ENCODE peak calls at places on chromosomes 11 and 22, in ten cellular contexts. R, U, K, G, I, T, X, L, F and Q are unnamed samples.

GRCh38 chr11:134654161-134654915 is 242.3 kb upstream of the B3GAT1 start:
- DNase-seq in K (no peak), R (no peak), L (no peak), T (no peak), U (no peak), X (no peak), F (no peak), G (no peak), I (no peak), Q (peak; percentile 8)

GRCh38 chr22:30778261-30778660 is 83.6 kb downstream of the OSBP2 start:
- DNase-seq in F (no peak), K (no peak), X (no peak), U (no peak), I (no peak), L (no peak), G (no peak), R (no peak), T (no peak), Q (no peak)

GRCh38 chr11:62505784-62506145 is 40.8 kb downstream of the AHNAK start:
- DNase-seq in F (no peak), K (peak; percentile 11), T (no peak), L (no peak), X (no peak), R (no peak), U (no peak), G (no peak), I (no peak), Q (peak; percentile 22)

GRCh38 chr11:122850076-122850631 is 11.9 kb downstream of the CRTAM start:
- DNase-seq in G (no peak), I (peak; percentile 8), U (peak; percentile 10), T (no peak), F (no peak), L (peak; percentile 22), R (no peak), X (peak; percentile 45), K (no peak), Q (peak; percentile 45)

GRCh38 chr11:128904303-128904871 is 13.2 kb downstream of the KCNJ5 start:
- DNase-seq in K (no peak), U (no peak), X (no peak), F (no peak), T (no peak), R (no peak), I (no peak), L (no peak), G (no peak), Q (no peak)

GRCh38 chr11:60777106-60777505 is 8.0 kb upstream of the MS4A10 start:
- DNase-seq in L (no peak), F (no peak), U (no peak), I (no peak), K (no peak), R (no peak), T (no peak), G (no peak), X (no peak), Q (no peak)

GRCh38 chr22:22569218-22569617 is 10.2 kb upstream of the PRAME start:
- DNase-seq in F (no peak), X (no peak), T (no peak), U (no peak), G (no peak), R (no peak), L (no peak), I (no peak), K (no peak), Q (no peak)

GRCh38 chr11:35045219-35045819 is 93.7 kb upstream of the CD44 start:
- DNase-seq in R (no peak), T (no peak), G (no peak), F (no peak), L (no peak), I (no peak), K (no peak), X (no peak), U (no peak), Q (no peak)

GRCh38 chr11:34243620-34244493 is 114.0 kb downstream of the ABTB2 start:
- DNase-seq in T (peak; percentile 71), X (peak; percentile 93), I (peak; percentile 67), F (peak; percentile 94), R (no peak), G (peak; percentile 91), L (peak; percentile 90), U (no peak), K (no peak), Q (peak; percentile 87)

GRCh38 chr11:107696140-107696539 is 15.7 kb downstream of the SLN start:
- DNase-seq in I (no peak), L (peak; percentile 2), G (no peak), X (peak; percentile 85), U (peak; percentile 83), F (peak; percentile 71), R (no peak), K (no peak), T (peak; percentile 77), Q (peak; percentile 95)

GRCh38 chr11:120867531-120867930 is 156.4 kb upstream of the TBCEL start:
- DNase-seq in X (peak; percentile 3), L (no peak), R (no peak), G (no peak), F (no peak), U (no peak), I (no peak), T (no peak), K (no peak), Q (no peak)

DNA sequence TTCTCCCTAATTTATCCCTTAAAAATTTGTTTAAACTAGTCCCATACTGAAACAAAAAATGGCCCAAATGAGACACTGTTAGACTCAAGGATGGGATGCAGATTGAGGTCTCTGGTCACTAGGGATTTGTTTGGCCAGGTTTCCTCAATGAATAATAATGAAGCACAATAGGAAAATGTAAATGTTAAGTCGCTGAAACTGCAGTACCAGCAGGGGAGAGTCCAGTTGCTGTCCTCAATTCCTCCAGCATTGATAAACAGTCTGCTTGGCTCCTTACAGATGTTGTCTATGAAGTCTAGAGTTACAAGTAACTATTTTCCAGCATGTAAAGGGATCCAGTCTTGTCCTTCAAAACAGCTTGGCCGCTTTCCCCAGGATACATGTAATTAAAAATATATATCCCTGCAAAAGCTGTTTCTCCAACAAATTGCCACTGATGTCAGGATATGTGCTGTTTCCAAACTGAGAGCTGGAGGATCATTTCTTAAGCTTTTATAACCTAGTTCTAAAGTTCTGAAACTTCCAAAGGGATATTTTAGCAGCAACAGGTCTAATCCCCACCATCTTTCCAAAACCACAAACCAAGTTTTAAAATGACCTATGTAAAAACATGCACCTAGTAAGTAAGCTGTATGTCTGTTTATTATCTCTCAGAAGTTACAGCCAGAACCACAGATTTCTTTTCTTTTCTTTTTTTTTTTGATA is 2.1 kb downstream of the FZD4 start:
- DNase-seq in T (no peak), U (no peak), F (no peak), L (no peak), K (no peak), I (no peak), X (no peak), G (no peak), R (no peak), Q (peak; percentile 91)
- H3K4me3 ChIP-seq in T (no peak overlapping the region), U (peak overlapping the region; percentile 75), F (no peak overlapping the region), L (no peak overlapping the region), K (peak overlapping the region; percentile 88), I (peak overlapping the region; percentile 99), X (no peak overlapping the region), G (no peak overlapping the region), R (peak overlapping the region; percentile 88), Q (peak overlapping the region; percentile 81)

GRCh38 chr11:110463153-110463552 is 33.4 kb downstream of the FDX1 start:
- DNase-seq in F (peak; percentile 41), T (no peak), I (peak; percentile 65), K (no peak), X (peak; percentile 60), G (no peak), R (peak; percentile 50), L (peak; percentile 12), U (no peak), Q (peak; percentile 67)
- TF ChIP-seq CTCF in F (peak; percentile 32), T (peak; percentile 39), I (peak; percentile 75), K (peak; percentile 38), X (peak; percentile 54), G (peak; percentile 27), R (peak; percentile 50), L (peak; percentile 55), U (peak; percentile 73), Q (peak; percentile 77)

GRCh38 chr11:64854157-64854533 is 9.7 kb upstream of the CDC42BPG start:
- DNase-seq in X (no peak), I (no peak), T (no peak), F (no peak), K (no peak), R (no peak), G (no peak), L (no peak), U (no peak), Q (no peak)
- H3K4me3 ChIP-seq in X (no peak overlapping the region), I (no peak overlapping the region), T (peak overlapping the region; percentile 50), F (no peak overlapping the region), K (no peak overlapping the region), R (peak overlapping the region; percentile 1), G (no peak overlapping the region), L (peak overlapping the region; percentile 18), U (no peak overlapping the region), Q (no peak overlapping the region)

GRCh38 chr22:28771195-28771791 is 1.2 kb upstream of the CCDC117 start:
- DNase-seq in I (no peak), G (no peak), L (no peak), F (peak; percentile 23), K (no peak), X (peak; percentile 86), R (no peak), T (no peak), U (no peak), Q (no peak)

GRCh38 chr22:28773461-28773867 is 969 bp downstream of the CCDC117 start:
- DNase-seq in L (no peak), G (peak; percentile 66), U (no peak), R (no peak), T (no peak), F (no peak), K (no peak), I (no peak), X (peak; percentile 18), Q (peak; percentile 69)

GRCh38 chr22:28769394-28770085 is 3.0 kb upstream of the CCDC117 start:
- DNase-seq in K (no peak), I (no peak), R (no peak), F (no peak), T (no peak), L (no peak), G (no peak), X (no peak), U (no peak), Q (peak; percentile 70)

GRCh38 chr22:28774378-28774777 is 1.9 kb downstream of the CCDC117 start:
- DNase-seq in X (no peak), F (no peak), R (no peak), G (no peak), I (no peak), L (no peak), K (no peak), U (no peak), T (no peak), Q (no peak)

DNA sequence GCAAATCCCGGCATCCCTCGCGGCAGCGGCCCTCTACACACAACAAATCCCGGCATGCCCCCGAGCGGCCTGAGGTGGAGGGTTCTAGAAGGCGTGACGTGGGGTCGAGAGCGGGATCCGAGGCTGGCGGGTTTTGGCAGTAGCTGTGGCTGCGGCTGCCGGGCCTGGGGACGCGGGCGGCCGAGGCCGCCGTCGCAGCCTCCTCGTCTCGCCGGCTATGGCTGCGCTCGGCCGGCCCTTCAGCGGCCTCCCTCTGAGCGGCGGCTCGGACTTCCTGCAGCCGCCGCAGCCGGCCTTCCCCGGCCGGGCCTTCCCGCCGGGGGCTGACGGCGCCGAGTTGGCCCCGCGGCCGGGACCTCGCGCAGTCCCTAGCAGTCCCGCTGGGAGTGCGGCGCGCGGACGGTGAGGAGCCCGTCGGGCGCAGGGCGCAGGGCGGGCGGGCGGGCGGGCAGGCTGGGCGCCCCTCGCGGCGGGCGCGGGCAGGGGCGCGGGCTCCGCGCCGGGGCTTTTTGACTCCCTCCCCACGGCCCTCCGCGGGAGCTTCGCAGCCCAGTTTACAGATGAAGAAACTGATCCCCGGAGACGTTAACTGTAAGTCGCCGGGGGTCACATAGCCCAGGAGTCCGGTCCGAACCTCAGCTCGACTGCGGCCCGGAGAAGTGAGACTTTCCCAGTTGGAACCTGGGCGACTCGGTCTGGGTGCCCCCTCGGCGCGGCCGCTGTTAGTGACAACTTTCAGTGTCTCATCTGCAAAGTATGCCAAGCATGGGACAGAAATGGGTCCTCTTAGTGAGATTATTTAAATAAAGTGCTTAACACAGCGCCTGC is at the start of gene CCDC117:
- DNase-seq in U (peak; percentile 74), F (peak; percentile 94), I (peak; percentile 95), L (peak; percentile 79), T (peak; percentile 89), X (peak; percentile 97), R (peak; percentile 97), K (peak; percentile 96), G (peak; percentile 95), Q (peak; percentile 96)
- TF ChIP-seq CTCF in U (no peak), F (peak; percentile 26), I (peak; percentile 10), L (no peak), T (no peak), X (no peak), R (no peak), K (no peak), G (peak; percentile 2), Q (peak; percentile 23)